ENCODE peak calls at places on chromosomes 4 and X, in eight cellular contexts. One of them, this sample, is unnamed.

GRCh38 chrX:137432609-137433008 is 133.3 kb upstream of the ZIC3 start:
- DNase-seq in NAMALWA: peak
- DNase-seq in thoracic aorta: no peak
- DNase-seq in activated T-cell treated with anti-CD3 and anti-CD28 coated beads for 1 hour: no peak
- DNase-seq in upper lobe of right lung: no peak
- DNase-seq in putamen: no peak
- DNase-seq in GM04504: no peak
- DNase-seq in germinal center: no peak
- DNase-seq in this sample: no peak

GRCh38 chr4:154390324-154390723 is 101.3 kb downstream of the DCHS2 start:
- DNase-seq in NAMALWA: no peak
- DNase-seq in upper lobe of right lung: no peak
- DNase-seq in germinal center: no peak
- DNase-seq in thoracic aorta: no peak
- DNase-seq in activated T-cell treated with anti-CD3 and anti-CD28 coated beads for 1 hour: no peak
- DNase-seq in GM04504: no peak
- DNase-seq in putamen: peak
- DNase-seq in this sample: no peak

GRCh38 chrX:97416461-97416860 is 532.8 kb downstream of the RPA4 start:
- DNase-seq in putamen: no peak
- DNase-seq in activated T-cell treated with anti-CD3 and anti-CD28 coated beads for 1 hour: no peak
- DNase-seq in thoracic aorta: no peak
- DNase-seq in NAMALWA: no peak
- DNase-seq in germinal center: no peak
- DNase-seq in GM04504: no peak
- DNase-seq in upper lobe of right lung: no peak
- DNase-seq in this sample: no peak

GRCh38 chr4:168942985-168943384 is 67.1 kb downstream of the CBR4 start:
- DNase-seq in GM04504: no peak
- DNase-seq in NAMALWA: peak
- DNase-seq in activated T-cell treated with anti-CD3 and anti-CD28 coated beads for 1 hour: no peak
- DNase-seq in germinal center: no peak
- DNase-seq in upper lobe of right lung: no peak
- DNase-seq in thoracic aorta: no peak
- DNase-seq in putamen: no peak
- DNase-seq in this sample: no peak

GRCh38 chrX:134388161-134389109 is 71.5 kb upstream of the HPRT1 start:
- DNase-seq in upper lobe of right lung: no peak
- DNase-seq in NAMALWA: peak
- DNase-seq in thoracic aorta: no peak
- DNase-seq in activated T-cell treated with anti-CD3 and anti-CD28 coated beads for 1 hour: no peak
- DNase-seq in putamen: no peak
- DNase-seq in GM04504: no peak
- DNase-seq in germinal center: peak
- DNase-seq in this sample: no peak

GRCh38 chrX:120559799-120560198 is 963 bp downstream of the CUL4B start:
- DNase-seq in upper lobe of right lung: no peak
- DNase-seq in thoracic aorta: no peak
- DNase-seq in GM04504: no peak
- DNase-seq in activated T-cell treated with anti-CD3 and anti-CD28 coated beads for 1 hour: no peak
- DNase-seq in putamen: peak
- DNase-seq in NAMALWA: peak
- DNase-seq in germinal center: no peak
- DNase-seq in this sample: no peak

GRCh38 chr4:6730603-6731300 is 14.8 kb downstream of the BLOC1S4 start:
- DNase-seq in NAMALWA: no peak
- DNase-seq in putamen: no peak
- DNase-seq in activated T-cell treated with anti-CD3 and anti-CD28 coated beads for 1 hour: no peak
- DNase-seq in upper lobe of right lung: no peak
- DNase-seq in thoracic aorta: no peak
- DNase-seq in germinal center: no peak
- DNase-seq in GM04504: no peak
- DNase-seq in this sample: peak

GRCh38 chr4:122012735-122013134 is 60.9 kb upstream of the TRPC3 start:
- DNase-seq in NAMALWA: no peak
- DNase-seq in upper lobe of right lung: no peak
- DNase-seq in germinal center: no peak
- DNase-seq in putamen: no peak
- DNase-seq in thoracic aorta: no peak
- DNase-seq in activated T-cell treated with anti-CD3 and anti-CD28 coated beads for 1 hour: no peak
- DNase-seq in GM04504: peak
- DNase-seq in this sample: no peak

GRCh38 chr4:156970501-156971167 is 965 bp downstream of the PDGFC start:
- DNase-seq in putamen: peak
- DNase-seq in thoracic aorta: no peak
- DNase-seq in NAMALWA: no peak
- DNase-seq in germinal center: no peak
- DNase-seq in activated T-cell treated with anti-CD3 and anti-CD28 coated beads for 1 hour: no peak
- DNase-seq in GM04504: no peak
- DNase-seq in upper lobe of right lung: peak
- DNase-seq in this sample: peak

GRCh38 chr4:128757712-128758111 is 51.8 kb upstream of the JADE1 start:
- DNase-seq in germinal center: no peak
- DNase-seq in thoracic aorta: no peak
- DNase-seq in NAMALWA: peak
- DNase-seq in GM04504: no peak
- DNase-seq in upper lobe of right lung: no peak
- DNase-seq in activated T-cell treated with anti-CD3 and anti-CD28 coated beads for 1 hour: no peak
- DNase-seq in putamen: peak
- DNase-seq in this sample: no peak

GRCh38 chr4:54879576-54879975 is 221.8 kb downstream of the KIT start:
- DNase-seq in GM04504: peak
- DNase-seq in activated T-cell treated with anti-CD3 and anti-CD28 coated beads for 1 hour: no peak
- DNase-seq in germinal center: no peak
- DNase-seq in thoracic aorta: no peak
- DNase-seq in upper lobe of right lung: no peak
- DNase-seq in NAMALWA: no peak
- DNase-seq in putamen: no peak
- DNase-seq in this sample: no peak

GRCh38 chrX:20378291-20378920 is 111.7 kb upstream of the RPS6KA3 start:
- DNase-seq in upper lobe of right lung: no peak
- DNase-seq in putamen: no peak
- DNase-seq in thoracic aorta: no peak
- DNase-seq in NAMALWA: no peak
- DNase-seq in germinal center: no peak
- DNase-seq in activated T-cell treated with anti-CD3 and anti-CD28 coated beads for 1 hour: no peak
- DNase-seq in GM04504: no peak
- DNase-seq in this sample: no peak

GRCh38 chr4:2805712-2806391 is 13.0 kb downstream of the SH3BP2 start:
- DNase-seq in GM04504: no peak
- DNase-seq in NAMALWA: no peak
- DNase-seq in putamen: no peak
- DNase-seq in upper lobe of right lung: peak
- DNase-seq in thoracic aorta: no peak
- DNase-seq in germinal center: no peak
- DNase-seq in activated T-cell treated with anti-CD3 and anti-CD28 coated beads for 1 hour: no peak
- DNase-seq in this sample: no peak

GRCh38 chrX:69232945-69233344 is 67.7 kb upstream of the PJA1 start:
- DNase-seq in GM04504: no peak
- DNase-seq in upper lobe of right lung: no peak
- DNase-seq in germinal center: no peak
- DNase-seq in thoracic aorta: no peak
- DNase-seq in NAMALWA: no peak
- DNase-seq in putamen: no peak
- DNase-seq in activated T-cell treated with anti-CD3 and anti-CD28 coated beads for 1 hour: no peak
- DNase-seq in this sample: peak

GRCh38 chrX:37380920-37381319 is 31.8 kb downstream of the PRRG1 start:
- DNase-seq in thoracic aorta: no peak
- DNase-seq in upper lobe of right lung: no peak
- DNase-seq in putamen: no peak
- DNase-seq in activated T-cell treated with anti-CD3 and anti-CD28 coated beads for 1 hour: no peak
- DNase-seq in NAMALWA: no peak
- DNase-seq in germinal center: no peak
- DNase-seq in GM04504: no peak
- DNase-seq in this sample: no peak